ENCODE peak calls at places on chromosomes 16 and 17, in nine cellular contexts. One of them, this sample, is unnamed.

GRCh38 chr17:68771867-68772515 is 170.8 kb upstream of the FAM20A start:
- DNase-seq in CD8-positive, alpha-beta memory T cell: no peak
- DNase-seq in endothelial cell of umbilical vein: peak; percentile 82
- DNase-seq in skeletal muscle cell: no peak
- DNase-seq in heart right ventricle: no peak
- DNase-seq in AG04450: peak; percentile 50
- DNase-seq in stomach: no peak
- DNase-seq in mucosa of descending colon: no peak
- DNase-seq in transverse colon: no peak
- DNase-seq in this sample: no peak

GRCh38 chr16:31352344-31353115 is 2.4 kb upstream of the ITGAX start:
- DNase-seq in CD8-positive, alpha-beta memory T cell: no peak
- DNase-seq in endothelial cell of umbilical vein: no peak
- DNase-seq in skeletal muscle cell: no peak
- DNase-seq in heart right ventricle: no peak
- DNase-seq in AG04450: no peak
- DNase-seq in stomach: no peak
- DNase-seq in mucosa of descending colon: no peak
- DNase-seq in transverse colon: no peak
- DNase-seq in this sample: no peak

GRCh38 chr16:2675021-2675420 is 7.3 kb upstream of the KCTD5 start:
- DNase-seq in CD8-positive, alpha-beta memory T cell: no peak
- DNase-seq in endothelial cell of umbilical vein: no peak
- DNase-seq in skeletal muscle cell: no peak
- DNase-seq in heart right ventricle: no peak
- DNase-seq in AG04450: no peak
- DNase-seq in stomach: no peak
- DNase-seq in mucosa of descending colon: no peak
- DNase-seq in transverse colon: no peak
- DNase-seq in this sample: no peak

GRCh38 chr17:17783825-17784598 is 52.8 kb downstream of the SREBF1 start:
- DNase-seq in CD8-positive, alpha-beta memory T cell: no peak
- DNase-seq in endothelial cell of umbilical vein: peak; percentile 38
- DNase-seq in skeletal muscle cell: peak; percentile 18
- DNase-seq in heart right ventricle: peak; percentile 67
- DNase-seq in AG04450: no peak
- DNase-seq in stomach: peak; percentile 61
- DNase-seq in mucosa of descending colon: peak; percentile 58
- DNase-seq in transverse colon: peak; percentile 38
- DNase-seq in this sample: no peak

GRCh38 chr16:4894276-4895150 is 42.4 kb downstream of the PPL start:
- DNase-seq in CD8-positive, alpha-beta memory T cell: no peak
- DNase-seq in endothelial cell of umbilical vein: no peak
- DNase-seq in skeletal muscle cell: no peak
- DNase-seq in heart right ventricle: no peak
- DNase-seq in AG04450: no peak
- DNase-seq in stomach: no peak
- DNase-seq in mucosa of descending colon: no peak
- DNase-seq in transverse colon: no peak
- DNase-seq in this sample: no peak

GRCh38 chr17:29124931-29125270 is 55.3 kb downstream of the MYO18A start:
- DNase-seq in CD8-positive, alpha-beta memory T cell: no peak
- DNase-seq in endothelial cell of umbilical vein: no peak
- DNase-seq in skeletal muscle cell: no peak
- DNase-seq in heart right ventricle: peak; percentile 65
- DNase-seq in AG04450: no peak
- DNase-seq in stomach: peak; percentile 96
- DNase-seq in mucosa of descending colon: peak; percentile 84
- DNase-seq in transverse colon: peak; percentile 80
- DNase-seq in this sample: no peak

GRCh38 chr17:5841862-5842261 is 228.3 kb upstream of the WSCD1 start:
- DNase-seq in CD8-positive, alpha-beta memory T cell: no peak
- DNase-seq in endothelial cell of umbilical vein: no peak
- DNase-seq in skeletal muscle cell: no peak
- DNase-seq in heart right ventricle: no peak
- DNase-seq in AG04450: no peak
- DNase-seq in stomach: no peak
- DNase-seq in mucosa of descending colon: no peak
- DNase-seq in transverse colon: no peak
- DNase-seq in this sample: no peak

GRCh38 chr16:29126621-29127020 is 141.8 kb downstream of the LAT start:
- DNase-seq in CD8-positive, alpha-beta memory T cell: no peak
- DNase-seq in endothelial cell of umbilical vein: no peak
- DNase-seq in skeletal muscle cell: no peak
- DNase-seq in heart right ventricle: no peak
- DNase-seq in AG04450: no peak
- DNase-seq in stomach: no peak
- DNase-seq in mucosa of descending colon: no peak
- DNase-seq in transverse colon: no peak
- DNase-seq in this sample: no peak

GRCh38 chr16:11297492-11298142 is 16.5 kb upstream of the PRM1 start:
- DNase-seq in CD8-positive, alpha-beta memory T cell: peak; percentile 48
- DNase-seq in endothelial cell of umbilical vein: peak; percentile 15
- DNase-seq in skeletal muscle cell: no peak
- DNase-seq in heart right ventricle: peak; percentile 76
- DNase-seq in AG04450: peak; percentile 33
- DNase-seq in stomach: peak; percentile 91
- DNase-seq in mucosa of descending colon: peak; percentile 75
- DNase-seq in transverse colon: peak; percentile 84
- DNase-seq in this sample: no peak

GRCh38 chr16:35176449-35176848 is 1717.0 kb downstream of the TP53TG3F start:
- DNase-seq in CD8-positive, alpha-beta memory T cell: no peak
- DNase-seq in endothelial cell of umbilical vein: no peak
- DNase-seq in skeletal muscle cell: no peak
- DNase-seq in heart right ventricle: peak; percentile 45
- DNase-seq in AG04450: no peak
- DNase-seq in stomach: no peak
- DNase-seq in mucosa of descending colon: no peak
- DNase-seq in transverse colon: no peak
- DNase-seq in this sample: no peak

GRCh38 chr16:10862432-10862831 is 14.6 kb upstream of the CIITA start:
- DNase-seq in CD8-positive, alpha-beta memory T cell: no peak
- DNase-seq in endothelial cell of umbilical vein: no peak
- DNase-seq in skeletal muscle cell: peak; percentile 86
- DNase-seq in heart right ventricle: no peak
- DNase-seq in AG04450: no peak
- DNase-seq in stomach: peak; percentile 90
- DNase-seq in mucosa of descending colon: no peak
- DNase-seq in transverse colon: no peak
- DNase-seq in this sample: peak; percentile 81

GRCh38 chr16:79173910-79174309 is 426.6 kb downstream of the MAF start:
- DNase-seq in CD8-positive, alpha-beta memory T cell: no peak
- DNase-seq in endothelial cell of umbilical vein: no peak
- DNase-seq in skeletal muscle cell: no peak
- DNase-seq in heart right ventricle: no peak
- DNase-seq in AG04450: no peak
- DNase-seq in stomach: no peak
- DNase-seq in mucosa of descending colon: no peak
- DNase-seq in transverse colon: no peak
- DNase-seq in this sample: no peak

GRCh38 chr17:34578656-34579016 is 746 bp upstream of the TMEM132E start:
- DNase-seq in CD8-positive, alpha-beta memory T cell: no peak
- DNase-seq in endothelial cell of umbilical vein: no peak
- DNase-seq in skeletal muscle cell: no peak
- DNase-seq in heart right ventricle: no peak
- DNase-seq in AG04450: no peak
- DNase-seq in stomach: no peak
- DNase-seq in mucosa of descending colon: no peak
- DNase-seq in transverse colon: no peak
- DNase-seq in this sample: no peak

GRCh38 chr17:79465011-79466006 is 145.5 kb downstream of the RBFOX3 start:
- DNase-seq in CD8-positive, alpha-beta memory T cell: no peak
- DNase-seq in endothelial cell of umbilical vein: no peak
- DNase-seq in skeletal muscle cell: no peak
- DNase-seq in heart right ventricle: no peak
- DNase-seq in AG04450: no peak
- DNase-seq in stomach: no peak
- DNase-seq in mucosa of descending colon: no peak
- DNase-seq in transverse colon: no peak
- DNase-seq in this sample: no peak

GRCh38 chr17:16371742-16372141 is 9.1 kb upstream of the UBB start:
- DNase-seq in CD8-positive, alpha-beta memory T cell: no peak
- DNase-seq in endothelial cell of umbilical vein: peak; percentile 39
- DNase-seq in skeletal muscle cell: peak; percentile 77
- DNase-seq in heart right ventricle: no peak
- DNase-seq in AG04450: peak; percentile 80
- DNase-seq in stomach: no peak
- DNase-seq in mucosa of descending colon: no peak
- DNase-seq in transverse colon: no peak
- DNase-seq in this sample: no peak

GRCh38 chr17:18040287-18040858 is 1.2 kb downstream of the GID4 start:
- DNase-seq in CD8-positive, alpha-beta memory T cell: no peak
- DNase-seq in endothelial cell of umbilical vein: no peak
- DNase-seq in skeletal muscle cell: no peak
- DNase-seq in heart right ventricle: no peak
- DNase-seq in AG04450: no peak
- DNase-seq in stomach: no peak
- DNase-seq in mucosa of descending colon: peak; percentile 34
- DNase-seq in transverse colon: no peak
- DNase-seq in this sample: no peak

GRCh38 chr16:13186813-13187212 is 285.4 kb downstream of the SHISA9 start:
- DNase-seq in CD8-positive, alpha-beta memory T cell: no peak
- DNase-seq in endothelial cell of umbilical vein: no peak
- DNase-seq in skeletal muscle cell: no peak
- DNase-seq in heart right ventricle: no peak
- DNase-seq in AG04450: no peak
- DNase-seq in stomach: no peak
- DNase-seq in mucosa of descending colon: no peak
- DNase-seq in transverse colon: no peak
- DNase-seq in this sample: no peak

GRCh38 chr17:1617620-1618174 is 10.9 kb downstream of the SLC43A2 start:
- DNase-seq in CD8-positive, alpha-beta memory T cell: no peak
- DNase-seq in endothelial cell of umbilical vein: peak; percentile 87
- DNase-seq in skeletal muscle cell: peak; percentile 24
- DNase-seq in heart right ventricle: no peak
- DNase-seq in AG04450: no peak
- DNase-seq in stomach: peak; percentile 52
- DNase-seq in mucosa of descending colon: peak; percentile 86
- DNase-seq in transverse colon: peak; percentile 82
- DNase-seq in this sample: peak; percentile 52

GRCh38 chr16:55671206-55671973 is 15.6 kb downstream of the SLC6A2 start:
- DNase-seq in CD8-positive, alpha-beta memory T cell: no peak
- DNase-seq in endothelial cell of umbilical vein: no peak
- DNase-seq in skeletal muscle cell: no peak
- DNase-seq in heart right ventricle: no peak
- DNase-seq in AG04450: no peak
- DNase-seq in stomach: no peak
- DNase-seq in mucosa of descending colon: no peak
- DNase-seq in transverse colon: no peak
- DNase-seq in this sample: no peak

GRCh38 chr17:13158511-13159240 is 140.8 kb upstream of the ELAC2 start:
- DNase-seq in CD8-positive, alpha-beta memory T cell: no peak
- DNase-seq in endothelial cell of umbilical vein: no peak
- DNase-seq in skeletal muscle cell: no peak
- DNase-seq in heart right ventricle: no peak
- DNase-seq in AG04450: no peak
- DNase-seq in stomach: no peak
- DNase-seq in mucosa of descending colon: no peak
- DNase-seq in transverse colon: no peak
- DNase-seq in this sample: no peak
- H3K4me3 ChIP-seq in CD8-positive, alpha-beta memory T cell: no peak overlapping the region
- H3K4me3 ChIP-seq in endothelial cell of umbilical vein: no peak overlapping the region
- H3K4me3 ChIP-seq in skeletal muscle cell: no peak overlapping the region
- H3K4me3 ChIP-seq in heart right ventricle: no peak overlapping the region
- H3K4me3 ChIP-seq in AG04450: no peak overlapping the region
- H3K4me3 ChIP-seq in stomach: no peak overlapping the region
- H3K4me3 ChIP-seq in mucosa of descending colon: no peak overlapping the region
- H3K4me3 ChIP-seq in transverse colon: no peak overlapping the region
- H3K4me3 ChIP-seq in this sample: no peak overlapping the region

DNA sequence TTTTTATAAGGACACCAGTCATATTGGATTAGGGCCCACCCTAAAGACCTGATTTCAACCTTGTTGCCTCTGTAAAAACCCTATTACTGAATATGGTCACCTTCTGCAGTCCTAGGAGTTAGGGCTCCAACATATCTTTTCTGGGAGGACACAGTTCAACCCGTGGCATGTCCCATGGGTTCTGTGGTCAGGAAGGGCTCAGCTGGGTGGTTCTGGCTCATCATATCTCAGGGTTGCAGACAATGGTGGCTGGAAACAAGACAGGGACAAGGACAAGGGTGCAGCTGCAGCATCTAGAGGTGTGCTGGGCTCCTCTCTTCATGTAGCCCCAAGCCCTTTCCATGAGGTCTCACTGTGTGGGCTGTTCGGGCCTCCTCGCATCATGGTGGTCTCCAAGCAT is 63.1 kb upstream of the FOXF1 start:
- DNase-seq in CD8-positive, alpha-beta memory T cell: no peak
- DNase-seq in endothelial cell of umbilical vein: no peak
- DNase-seq in skeletal muscle cell: no peak
- DNase-seq in heart right ventricle: no peak
- DNase-seq in AG04450: no peak
- DNase-seq in stomach: no peak
- DNase-seq in mucosa of descending colon: no peak
- DNase-seq in transverse colon: no peak
- DNase-seq in this sample: no peak
- H3K4me3 ChIP-seq in CD8-positive, alpha-beta memory T cell: no peak overlapping the region
- H3K4me3 ChIP-seq in endothelial cell of umbilical vein: no peak overlapping the region
- H3K4me3 ChIP-seq in skeletal muscle cell: no peak overlapping the region
- H3K4me3 ChIP-seq in heart right ventricle: no peak overlapping the region
- H3K4me3 ChIP-seq in AG04450: no peak overlapping the region
- H3K4me3 ChIP-seq in stomach: no peak overlapping the region
- H3K4me3 ChIP-seq in mucosa of descending colon: no peak overlapping the region
- H3K4me3 ChIP-seq in transverse colon: no peak overlapping the region
- H3K4me3 ChIP-seq in this sample: no peak overlapping the region

GRCh38 chr16:54285414-54286066 is 1.0 kb downstream of the IRX3 start:
- DNase-seq in CD8-positive, alpha-beta memory T cell: no peak
- DNase-seq in endothelial cell of umbilical vein: no peak
- DNase-seq in skeletal muscle cell: no peak
- DNase-seq in heart right ventricle: peak; percentile 45
- DNase-seq in AG04450: no peak
- DNase-seq in stomach: peak; percentile 56
- DNase-seq in mucosa of descending colon: no peak
- DNase-seq in transverse colon: no peak
- DNase-seq in this sample: no peak
- H3K4me3 ChIP-seq in CD8-positive, alpha-beta memory T cell: no peak overlapping the region
- H3K4me3 ChIP-seq in endothelial cell of umbilical vein: no peak overlapping the region
- H3K4me3 ChIP-seq in skeletal muscle cell: peak overlapping the region; percentile 73
- H3K4me3 ChIP-seq in heart right ventricle: peak overlapping the region; percentile 93
- H3K4me3 ChIP-seq in AG04450: no peak overlapping the region
- H3K4me3 ChIP-seq in stomach: peak overlapping the region; percentile 67
- H3K4me3 ChIP-seq in mucosa of descending colon: no peak overlapping the region
- H3K4me3 ChIP-seq in transverse colon: peak overlapping the region; percentile 58
- H3K4me3 ChIP-seq in this sample: peak overlapping the region; percentile 69

DNA sequence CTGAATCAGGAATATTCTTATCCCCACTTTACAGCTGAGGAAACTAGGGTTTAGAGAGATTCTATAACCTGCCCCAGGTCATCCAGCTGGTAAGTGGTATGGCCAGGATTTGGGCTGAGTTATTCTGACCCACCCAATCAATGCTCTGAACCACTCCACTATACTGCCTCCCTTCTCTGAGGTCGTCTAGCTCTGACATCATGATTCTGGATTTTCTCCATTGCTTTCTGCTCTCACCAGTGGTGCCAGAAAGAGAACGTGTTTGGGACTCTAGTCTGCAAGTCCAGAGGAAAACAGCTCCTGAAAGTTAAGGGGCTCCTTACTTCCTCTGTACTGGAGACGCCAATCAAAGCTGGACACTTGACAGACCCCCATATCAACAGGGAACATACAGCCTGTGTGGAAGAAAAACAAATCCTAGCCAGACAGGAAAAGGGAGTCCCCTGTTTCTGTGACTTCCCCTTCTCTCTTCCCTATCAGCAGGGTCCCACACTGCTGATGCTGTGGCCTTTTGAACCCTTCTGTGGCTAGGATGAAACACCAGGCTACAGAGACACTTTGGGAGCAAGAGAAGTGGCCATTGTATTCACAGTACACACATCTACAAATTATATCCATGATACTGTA is 6.0 kb upstream of the EZH1 start:
- DNase-seq in CD8-positive, alpha-beta memory T cell: no peak
- DNase-seq in endothelial cell of umbilical vein: peak; percentile 76
- DNase-seq in skeletal muscle cell: no peak
- DNase-seq in heart right ventricle: no peak
- DNase-seq in AG04450: no peak
- DNase-seq in stomach: no peak
- DNase-seq in mucosa of descending colon: no peak
- DNase-seq in transverse colon: no peak
- DNase-seq in this sample: no peak
- H3K4me3 ChIP-seq in CD8-positive, alpha-beta memory T cell: no peak overlapping the region
- H3K4me3 ChIP-seq in endothelial cell of umbilical vein: no peak overlapping the region
- H3K4me3 ChIP-seq in skeletal muscle cell: no peak overlapping the region
- H3K4me3 ChIP-seq in heart right ventricle: no peak overlapping the region
- H3K4me3 ChIP-seq in AG04450: no peak overlapping the region
- H3K4me3 ChIP-seq in stomach: no peak overlapping the region
- H3K4me3 ChIP-seq in mucosa of descending colon: no peak overlapping the region
- H3K4me3 ChIP-seq in transverse colon: no peak overlapping the region
- H3K4me3 ChIP-seq in this sample: no peak overlapping the region

This sample was measured in epithelial cell of proximal tubule.